ENCODE peak calls at places on chromosomes 7 and 10, in ten cellular contexts. V is AML-193, B is M059J, Y is AG20443, N is gastrocnemius medialis, I is amygdala, S is astrocyte of the hippocampus, L is cardiac muscle cell, F is A172, H is adrenal gland. R is an unnamed sample.

GRCh38 chr7:32802305-32802910 is 89.2 kb downstream of the KBTBD2 start:
- DNase-seq in L (no peak), I (no peak), F (no peak), S (no peak), B (no peak), H (no peak), Y (no peak), N (no peak), V (no peak), R (no peak)

GRCh38 chr10:5433182-5433581 is 20.8 kb downstream of the NET1 start:
- DNase-seq in H (no peak), N (no peak), I (no peak), L (no peak), B (no peak), S (no peak), Y (no peak), F (no peak), V (no peak), R (no peak)

GRCh38 chr10:48776005-48776522 is 91.4 kb downstream of the WDFY4 start:
- DNase-seq in S (no peak), N (no peak), H (no peak), B (no peak), L (no peak), V (no peak), Y (no peak), I (no peak), F (no peak), R (no peak)

GRCh38 chr10:16923309-16923708 is 106.1 kb upstream of the RSU1 start:
- DNase-seq in L (no peak), S (no peak), I (no peak), F (no peak), H (no peak), B (no peak), N (no peak), Y (no peak), V (no peak), R (no peak)

GRCh38 chr10:112246-112645 is 23.0 kb upstream of the ZMYND11 start:
- DNase-seq in I (no peak), N (no peak), H (no peak), B (peak; percentile 57), S (peak; percentile 33), L (no peak), Y (no peak), V (no peak), F (peak; percentile 53), R (no peak)

GRCh38 chr7:26393855-26394254 is 102.2 kb downstream of the SNX10 start:
- DNase-seq in B (no peak), V (no peak), L (no peak), H (no peak), Y (no peak), S (no peak), I (no peak), N (no peak), F (no peak), R (no peak)

GRCh38 chr10:13299437-13300287 is at the start of gene PHYH:
- DNase-seq in I (peak; percentile 88), S (peak; percentile 95), H (peak; percentile 95), Y (peak; percentile 96), N (peak; percentile 94), V (peak; percentile 70), B (peak; percentile 75), L (peak; percentile 91), F (peak; percentile 72), R (peak; percentile 94)

GRCh38 chr7:94146408-94146807 is 142.3 kb upstream of the BET1 start:
- DNase-seq in B (peak; percentile 49), N (no peak), V (no peak), Y (no peak), F (no peak), H (no peak), L (no peak), S (no peak), I (no peak), R (no peak)

R was measured in tibial artery.